ENCODE peak calls at places on chromosome 16, in six cellular contexts. T is CD8-positive, alpha-beta T cell; M is heart left ventricle; A is HFF-Myc; E is cardiac muscle cell; B is heart right ventricle. Q is an unnamed sample.
A peak's percentile ranks its signal among the peaks of the same experiment; 100 is the strongest.

GRCh38 chr16:10640934-10641333 is 53.8 kb downstream of the TEKT5 start:
- DNase-seq in T (no peak), M (no peak), A (no peak), E (no peak), B (no peak), Q (no peak)

GRCh38 chr16:9007177-9007794 is 43.6 kb upstream of the USP7 start:
- DNase-seq in T (no peak), M (no peak), A (no peak), E (no peak), B (no peak), Q (no peak)

GRCh38 chr16:66261826-66262225 is 104.7 kb upstream of the CDH5 start:
- DNase-seq in T (no peak), M (no peak), A (no peak), E (no peak), B (no peak), Q (no peak)

GRCh38 chr16:17440131-17440530 is 30.6 kb downstream of the XYLT1 start:
- DNase-seq in T (no peak), M (no peak), A (no peak), E (no peak), B (no peak), Q (no peak)

GRCh38 chr16:1993731-1994131 is 4.0 kb downstream of the SYNGR3 start:
- DNase-seq in T (no peak), M (no peak), A (no peak), E (no peak), B (no peak), Q (peak; percentile 51)

GRCh38 chr16:46673320-46674013 is 15.5 kb downstream of the VPS35 start:
- DNase-seq in T (peak; percentile 57), M (peak; percentile 52), A (no peak), E (peak; percentile 83), B (peak; percentile 41), Q (no peak)

GRCh38 chr16:66369055-66369592 is 2.6 kb downstream of the CDH5 start:
- DNase-seq in T (no peak), M (peak; percentile 73), A (no peak), E (no peak), B (peak; percentile 67), Q (no peak)

GRCh38 chr16:67433131-67433719 is 2.3 kb downstream of the HSD11B2 start:
- DNase-seq in T (no peak), M (no peak), A (no peak), E (no peak), B (no peak), Q (no peak)

GRCh38 chr16:15434425-15435215 is at the start of gene BMERB1:
- DNase-seq in T (peak; percentile 62), M (peak; percentile 77), A (no peak), E (peak; percentile 78), B (peak; percentile 78), Q (no peak)

DNA sequence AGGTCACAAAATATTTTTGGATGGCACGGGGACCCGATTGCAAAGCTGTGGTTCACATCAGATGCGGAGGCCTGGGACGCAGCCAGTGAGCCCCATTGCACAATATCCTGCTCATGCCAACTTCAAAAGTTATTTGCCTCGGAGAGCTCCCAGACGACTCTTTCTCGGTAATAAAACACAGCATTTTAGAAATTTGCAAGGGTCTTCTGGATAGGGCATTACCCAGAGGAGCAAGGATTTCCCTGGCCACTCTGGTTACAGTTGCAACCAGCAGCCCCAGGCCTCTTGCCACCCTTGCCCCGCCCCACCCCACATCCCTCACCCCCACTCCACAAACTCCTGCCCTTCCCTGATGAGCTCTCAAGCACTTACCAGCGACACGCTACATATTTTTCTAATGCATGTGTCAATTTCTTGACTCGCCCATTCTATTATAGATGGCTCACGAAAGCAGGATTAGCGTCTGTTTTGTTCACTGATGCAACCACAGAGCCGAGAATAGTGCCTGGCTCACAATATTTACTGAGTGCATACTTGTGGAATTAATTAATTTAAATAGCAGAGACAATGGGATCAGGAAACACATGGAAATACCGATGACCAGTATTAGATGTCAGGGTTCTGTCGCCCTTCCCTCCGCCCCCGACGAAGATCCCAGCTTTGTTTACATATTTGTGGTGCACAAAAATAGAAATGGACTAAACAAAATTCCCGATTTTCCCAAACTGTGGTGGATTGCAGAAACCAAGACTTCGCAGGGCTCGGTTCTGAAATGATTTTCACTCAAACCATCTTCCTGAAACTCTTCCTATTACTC is 62.4 kb downstream of the ADCY9 start:
- DNase-seq in T (no peak), M (no peak), A (peak; percentile 83), E (no peak), B (peak; percentile 25), Q (no peak)
- H3K4me3 ChIP-seq in T (no peak overlapping the region), M (peak overlapping the region; percentile 31), A (peak overlapping the region; percentile 39), E (no peak overlapping the region), B (peak overlapping the region; percentile 34), Q (no peak overlapping the region)

GRCh38 chr16:73605309-73605708 is 557.4 kb upstream of the ZFHX3 start:
- DNase-seq in T (no peak), M (no peak), A (no peak), E (no peak), B (no peak), Q (no peak)
- H3K4me3 ChIP-seq in T (no peak overlapping the region), M (no peak overlapping the region), A (no peak overlapping the region), E (no peak overlapping the region), B (no peak overlapping the region), Q (no peak overlapping the region)

DNA sequence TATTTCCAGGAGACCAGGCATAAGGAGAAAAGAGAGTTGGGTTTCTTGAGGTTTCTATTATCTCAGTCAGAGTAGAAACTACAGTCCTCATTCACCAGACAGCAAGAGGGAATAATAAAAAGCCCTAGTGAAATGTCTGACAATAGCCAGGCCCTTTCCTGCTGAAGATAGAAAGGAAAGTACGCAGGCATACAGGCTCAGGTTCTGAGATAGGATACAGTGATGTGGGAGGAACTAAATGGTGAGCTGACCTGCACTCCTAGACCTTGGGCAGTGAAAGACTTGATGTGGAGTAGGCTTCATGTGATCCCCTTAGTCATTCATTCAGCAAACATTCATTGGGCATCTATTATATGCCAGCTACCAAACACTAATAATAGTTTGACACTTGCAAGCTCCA is 14.9 kb downstream of the ZNF821 start:
- DNase-seq in T (no peak), M (no peak), A (no peak), E (peak; percentile 53), B (no peak), Q (no peak)
- H3K4me3 ChIP-seq in T (no peak overlapping the region), M (no peak overlapping the region), A (no peak overlapping the region), E (no peak overlapping the region), B (no peak overlapping the region), Q (no peak overlapping the region)

GRCh38 chr16:69328854-69329316 is 1.5 kb downstream of the PDF start:
- DNase-seq in T (peak; percentile 46), M (no peak), A (no peak), E (no peak), B (no peak), Q (no peak)
- H3K4me3 ChIP-seq in T (peak overlapping the region; percentile 83), M (no peak overlapping the region), A (peak overlapping the region; percentile 86), E (no peak overlapping the region), B (no peak overlapping the region), Q (no peak overlapping the region)

DNA sequence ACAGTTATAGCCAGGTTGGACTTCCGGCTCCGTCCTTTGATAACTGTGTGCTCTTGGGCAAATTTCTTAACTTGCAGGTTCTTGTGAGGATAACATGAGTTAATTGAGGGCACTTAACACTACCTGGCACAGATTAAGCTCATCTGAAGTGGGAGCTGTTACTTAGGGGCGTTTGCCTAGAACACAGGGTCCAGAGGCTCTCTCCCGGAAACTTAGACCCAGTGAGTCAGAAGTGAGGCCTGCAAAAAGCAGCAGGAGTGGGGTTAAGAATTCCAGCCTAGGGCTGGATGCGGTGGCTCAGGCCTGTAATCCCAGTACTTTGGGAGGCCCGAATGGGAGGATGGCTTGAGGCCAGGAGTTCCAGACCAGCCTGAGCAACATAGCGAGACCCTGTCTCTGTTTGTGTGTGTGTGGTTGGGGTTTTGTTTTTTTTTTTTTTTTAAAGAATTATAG is 1.4 kb downstream of the MVP start:
- DNase-seq in T (no peak), M (no peak), A (no peak), E (no peak), B (no peak), Q (no peak)
- H3K4me3 ChIP-seq in T (peak overlapping the region; percentile 85), M (peak overlapping the region; percentile 69), A (peak overlapping the region; percentile 55), E (no peak overlapping the region), B (peak overlapping the region; percentile 80), Q (peak overlapping the region; percentile 48)

DNA sequence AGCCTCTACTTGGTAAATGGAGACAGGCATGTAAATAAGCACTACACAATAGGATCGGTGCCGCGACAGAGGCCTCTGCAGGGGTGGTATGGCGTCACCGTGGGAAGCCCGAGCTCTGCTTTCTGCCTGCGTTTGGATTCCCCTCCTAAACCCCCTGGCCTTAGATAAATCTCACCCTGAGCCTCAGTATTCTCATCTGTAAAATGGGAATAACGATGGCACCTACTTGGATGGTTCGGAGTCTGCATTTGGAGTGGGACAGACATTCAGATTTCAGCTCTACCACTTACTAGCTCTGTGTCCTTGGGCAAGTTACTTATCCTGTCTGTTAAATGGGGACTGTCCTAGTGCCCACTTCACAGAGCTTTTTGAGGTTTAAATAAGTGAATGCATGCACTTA is 42.8 kb upstream of the TNRC6A start:
- DNase-seq in T (no peak), M (no peak), A (no peak), E (no peak), B (no peak), Q (no peak)
- H3K4me3 ChIP-seq in T (no peak overlapping the region), M (no peak overlapping the region), A (no peak overlapping the region), E (no peak overlapping the region), B (no peak overlapping the region), Q (no peak overlapping the region)

DNA sequence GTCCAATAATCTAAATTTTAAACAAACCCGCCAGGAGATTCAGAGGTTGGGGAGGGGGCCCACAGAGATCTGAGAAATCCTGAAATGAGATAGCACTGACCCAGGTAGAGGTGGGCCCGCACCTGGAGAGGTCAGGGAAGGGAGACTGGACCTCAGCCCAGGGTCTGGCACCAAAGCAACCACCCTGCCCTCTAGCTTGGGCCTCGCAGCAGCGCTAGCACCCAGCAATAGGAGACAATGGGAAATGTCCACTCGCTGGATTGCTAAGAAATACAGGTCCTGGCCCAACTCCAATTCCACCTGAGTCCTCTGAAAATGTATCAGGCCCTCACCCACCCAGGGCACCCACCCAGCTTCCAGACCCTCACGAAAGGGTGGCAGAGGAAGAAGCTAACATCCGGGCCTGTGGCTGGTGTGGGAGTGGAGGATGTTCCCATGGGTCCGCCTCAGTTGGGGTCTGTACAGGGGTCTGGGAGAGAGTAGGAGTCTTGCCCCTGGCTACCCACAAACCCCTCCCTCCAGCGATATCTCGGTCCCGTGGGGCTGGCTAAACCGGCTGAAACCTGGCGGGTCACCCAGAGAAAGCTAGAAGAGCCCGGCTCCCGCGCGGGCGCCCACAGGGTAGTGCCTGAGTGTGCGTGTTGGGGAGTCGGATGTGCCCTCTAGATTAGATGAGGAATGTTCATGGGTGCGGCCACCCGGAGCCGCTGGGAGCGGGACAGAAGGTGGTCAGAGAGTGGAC is 1.1 kb downstream of the PLLP start:
- DNase-seq in T (no peak), M (no peak), A (no peak), E (no peak), B (no peak), Q (no peak)
- H3K4me3 ChIP-seq in T (peak overlapping the region; percentile 50), M (peak overlapping the region; percentile 58), A (no peak overlapping the region), E (peak overlapping the region; percentile 46), B (peak overlapping the region; percentile 62), Q (peak overlapping the region; percentile 49)

Q was measured in kidney epithelial cell.